ENCODE peak calls at places on chromosomes 5 and 9, in four cellular contexts. K is GM06990, A is dorsolateral prefrontal cortex, C is Peyer's patch. I is an unnamed sample.

GRCh38 chr9:119368681-119369581 is at the start of gene BRINP1:
- DNase-seq in K (no peak), A (peak; percentile 33), C (no peak), I (peak; percentile 42)

GRCh38 chr9:127862075-127863011 is 7.9 kb upstream of the ENG start:
- DNase-seq in K (peak; percentile 40), A (peak; percentile 49), C (peak; percentile 96), I (peak; percentile 79)

GRCh38 chr5:42611437-42611836 is 145.2 kb upstream of the CCDC152 start:
- DNase-seq in K (no peak), A (no peak), C (no peak), I (no peak)

GRCh38 chr5:181056431-181056830 is 16.4 kb downstream of the BTNL9 start:
- DNase-seq in K (no peak), A (no peak), C (no peak), I (no peak)

GRCh38 chr5:5572010-5572982 is 149.8 kb downstream of the ICE1 start:
- DNase-seq in K (no peak), A (no peak), C (no peak), I (no peak)

GRCh38 chr9:34086889-34087288 is 38.2 kb upstream of the UBAP2 start:
- DNase-seq in K (no peak), A (no peak), C (no peak), I (peak; percentile 1)

GRCh38 chr5:33612386-33612785 is 171.6 kb downstream of the TARS1 start:
- DNase-seq in K (no peak), A (no peak), C (no peak), I (no peak)

GRCh38 chr9:2674141-2674824 is 43.0 kb upstream of the KCNV2 start:
- DNase-seq in K (no peak), A (no peak), C (no peak), I (no peak)

GRCh38 chr5:57383093-57383861 is 99.3 kb downstream of the ACTBL2 start:
- DNase-seq in K (no peak), A (no peak), C (no peak), I (no peak)

GRCh38 chr9:121662359-121662758 is 10.9 kb downstream of the DAB2IP start:
- DNase-seq in K (no peak), A (no peak), C (no peak), I (no peak)

GRCh38 chr5:156479864-156480263 is 152.9 kb downstream of the SGCD start:
- DNase-seq in K (no peak), A (no peak), C (peak; percentile 46), I (no peak)

GRCh38 chr5:31269259-31269658 is 75.8 kb downstream of the CDH6 start:
- DNase-seq in K (no peak), A (no peak), C (peak; percentile 48), I (no peak)

GRCh38 chr5:44246986-44247385 is 142.2 kb downstream of the FGF10 start:
- DNase-seq in K (no peak), A (no peak), C (no peak), I (no peak)

GRCh38 chr9:115085773-115086377 is 32.1 kb downstream of the TNC start:
- DNase-seq in K (no peak), A (no peak), C (no peak), I (no peak)

GRCh38 chr5:94376672-94377345 is 241.6 kb downstream of the KIAA0825 start:
- DNase-seq in K (no peak), A (no peak), C (no peak), I (no peak)

GRCh38 chr5:1474875-1475543 is 29.8 kb upstream of the SLC6A3 start:
- DNase-seq in K (no peak), A (no peak), C (peak; percentile 44), I (peak; percentile 51)

GRCh38 chr9:91814214-91814613 is 135.8 kb downstream of the ROR2 start:
- DNase-seq in K (no peak), A (no peak), C (no peak), I (no peak)

GRCh38 chr9:18437315-18438200 is 36.4 kb upstream of the ADAMTSL1 start:
- DNase-seq in K (no peak), A (no peak), C (no peak), I (peak; percentile 52)

GRCh38 chr9:83637389-83637788 is 14.4 kb downstream of the IDNK start:
- DNase-seq in K (no peak), A (no peak), C (no peak), I (no peak)

GRCh38 chr9:78857371-78858225 is 560.7 kb downstream of the PSAT1 start:
- DNase-seq in K (no peak), A (no peak), C (no peak), I (no peak)

GRCh38 chr9:4499917-4500316 is 9.6 kb downstream of the SLC1A1 start:
- DNase-seq in K (no peak), A (no peak), C (no peak), I (peak; percentile 76)

GRCh38 chr5:165157209-165157608 is 1651.8 kb downstream of the MAT2B start:
- DNase-seq in K (no peak), A (no peak), C (no peak), I (no peak)

DNA sequence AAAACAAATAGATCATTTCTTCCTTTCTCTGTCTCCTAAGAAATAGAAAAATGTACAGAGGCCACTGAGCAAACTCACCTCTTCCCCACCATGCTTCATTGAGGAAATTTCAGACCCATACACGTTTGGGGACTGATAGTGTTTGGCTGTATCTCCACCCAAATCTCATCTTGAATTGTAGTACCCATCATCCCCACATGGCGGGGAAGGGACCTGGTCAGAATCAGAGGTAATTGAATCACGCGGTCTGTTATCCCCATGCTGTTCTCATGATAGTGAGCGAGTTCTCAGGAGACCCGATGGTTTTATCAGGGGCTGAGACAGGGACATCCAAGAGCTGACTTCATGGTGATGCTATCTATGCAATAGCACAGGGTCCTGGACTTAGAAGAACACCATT is 1655.8 kb downstream of the MAT2B start:
- DNase-seq in K (no peak), A (no peak), C (no peak), I (no peak)
- TF ChIP-seq CTCF in K (no peak), A (no peak), C (no peak), I (no peak)

GRCh38 chr5:159061834-159062530 is 37.7 kb downstream of the EBF1 start:
- DNase-seq in K (no peak), A (no peak), C (no peak), I (peak; percentile 55)
- H3K27me3 ChIP-seq in K (no peaks in the 10 kb centered on the region), A (peaks cover 9% of the 10 kb centered on the region), C (no peaks in the 10 kb centered on the region), I (no peaks in the 10 kb centered on the region)

DNA sequence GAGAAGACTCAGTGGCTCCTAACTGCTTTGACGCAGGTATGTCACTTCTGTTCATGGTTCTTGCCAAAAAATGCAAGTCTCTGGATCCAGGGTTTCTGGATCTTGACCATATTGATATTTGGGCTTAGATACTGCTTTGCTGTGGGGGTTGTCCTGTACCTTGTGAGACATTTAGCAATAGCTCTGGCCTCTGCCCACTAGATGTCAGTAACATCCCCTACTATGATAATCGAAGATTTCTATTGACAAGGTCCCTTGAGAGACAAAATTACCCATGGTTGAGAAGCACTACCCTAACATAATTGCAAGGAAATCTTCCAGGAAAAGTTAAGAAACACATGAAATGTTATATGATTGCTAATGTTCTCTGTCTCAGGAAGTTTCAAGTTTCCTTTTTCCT is 285.4 kb downstream of the TMEM232 start:
- DNase-seq in K (no peak), A (no peak), C (no peak), I (no peak)
- TF ChIP-seq CTCF in K (peak; percentile 61), A (peak; percentile 18), C (peak; percentile 68), I (peak; percentile 61)

DNA sequence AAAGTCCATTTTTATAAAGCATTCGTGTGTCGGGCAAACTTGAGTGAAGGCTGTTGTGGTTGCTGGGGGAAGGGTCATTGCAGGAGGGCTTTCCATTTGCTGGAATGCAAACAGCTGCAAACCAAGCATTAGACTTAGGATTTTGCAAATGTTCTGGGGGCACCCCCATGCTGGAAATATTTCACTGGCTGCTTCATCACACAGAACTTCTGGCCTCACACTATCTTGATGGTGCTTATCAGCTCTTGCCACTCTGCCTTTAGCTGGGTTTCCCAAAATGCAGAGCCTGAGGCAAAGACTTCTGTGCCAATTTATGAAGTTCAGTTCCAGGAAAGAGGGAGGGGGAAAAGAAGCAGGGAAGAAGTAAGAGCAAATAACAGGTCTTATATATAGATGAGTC is 8.6 kb upstream of the COL15A1 start:
- DNase-seq in K (no peak), A (no peak), C (no peak), I (no peak)
- H3K27me3 ChIP-seq in K (no peaks in the 10 kb centered on the region), A (no peaks in the 10 kb centered on the region), C (no peaks in the 10 kb centered on the region), I (no peaks in the 10 kb centered on the region)

GRCh38 chr5:55324815-55325418 is 17.1 kb downstream of the MTREX start:
- DNase-seq in K (no peak), A (no peak), C (no peak), I (no peak)
- TF ChIP-seq CTCF in K (peak; percentile 56), A (peak; percentile 81), C (peak; percentile 84), I (peak; percentile 68)

DNA sequence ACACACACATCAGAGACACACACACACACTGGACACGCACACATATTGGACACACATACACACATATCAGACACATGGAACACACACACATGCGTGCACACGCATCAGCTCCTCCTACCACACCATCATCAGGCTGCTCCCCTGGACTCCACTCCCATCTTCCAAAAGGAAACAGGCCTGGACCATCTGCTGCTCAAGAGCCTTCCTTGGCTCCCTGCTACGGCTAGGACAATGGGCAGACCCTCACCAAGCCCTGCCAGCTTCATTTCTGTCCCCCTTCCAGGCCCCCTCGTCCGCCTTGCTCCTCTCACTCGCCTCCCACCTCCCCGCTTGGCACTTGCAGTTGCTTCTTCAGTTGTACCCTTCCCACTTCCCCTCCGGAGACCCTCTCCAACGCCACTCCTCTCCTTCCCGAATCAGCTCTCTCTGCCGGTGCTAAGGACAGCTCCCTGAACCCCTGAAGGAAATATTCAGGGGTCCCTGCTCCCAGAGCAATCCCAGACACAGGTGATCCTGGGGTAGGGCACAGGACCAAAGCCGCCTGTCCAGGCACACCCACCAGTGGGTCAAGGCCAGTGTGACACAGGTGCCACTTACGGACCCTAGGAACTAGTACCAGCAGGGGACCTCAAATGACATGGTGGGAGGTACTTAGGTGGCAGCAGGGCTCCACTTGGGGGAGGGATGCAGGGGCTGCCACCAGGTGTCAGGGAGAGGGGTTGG is 12.1 kb upstream of the LAMC3 start:
- DNase-seq in K (no peak), A (no peak), C (no peak), I (no peak)
- H3K27me3 ChIP-seq in K (peaks cover 1% of the 10 kb centered on the region), A (no peaks in the 10 kb centered on the region), C (no peaks in the 10 kb centered on the region), I (no peaks in the 10 kb centered on the region)